ENCODE peak calls at places on chromosomes 2 and 18, in nine cellular contexts. P is mammary epithelial cell, H is HCT116, V is H9, Y is endodermal cell, K is IMR-90, T is Karpas-422, R is astrocyte, M is endothelial cell of umbilical vein. G is an unnamed sample.
A peak's percentile ranks its signal among the peaks of the same experiment; 100 is the strongest.

GRCh38 chr2:20398956-20399567 is 47.8 kb upstream of the RHOB start:
- DNase-seq in M (no peak), Y (no peak), P (peak; percentile 37), K (peak; percentile 68), R (no peak), H (no peak), T (no peak), V (no peak), G (peak; percentile 55)

GRCh38 chr2:218074031-218074430 is 5.0 kb downstream of the RUFY4 start:
- DNase-seq in M (peak; percentile 17), P (no peak), H (peak; percentile 7), V (peak; percentile 74), K (peak; percentile 7), R (no peak), T (peak; percentile 74), Y (peak; percentile 89), G (peak; percentile 25)

GRCh38 chr2:173590278-173590811 is 235.7 kb downstream of the CDCA7 start:
- DNase-seq in H (peak; percentile 96), M (peak; percentile 90), R (peak; percentile 97), K (peak; percentile 98), Y (no peak), P (peak; percentile 99), V (no peak), T (no peak), G (peak; percentile 98)

GRCh38 chr2:102126660-102127059 is 15.9 kb upstream of the IL1R1 start:
- DNase-seq in K (peak; percentile 56), R (peak; percentile 72), T (no peak), V (no peak), H (no peak), P (no peak), Y (no peak), M (no peak), G (no peak)

GRCh38 chr18:48308027-48308635 is 101.1 kb downstream of the ZBTB7C start:
- DNase-seq in K (no peak), M (no peak), V (no peak), T (no peak), R (no peak), P (peak; percentile 81), Y (no peak), H (peak; percentile 6), G (peak; percentile 64)

GRCh38 chr2:102498414-102498813 is 25.4 kb downstream of the SLC9A4 start:
- DNase-seq in Y (no peak), T (no peak), H (no peak), V (no peak), P (no peak), R (no peak), K (no peak), M (no peak), G (no peak)

GRCh38 chr18:9642799-9643445 is 28.6 kb upstream of the PPP4R1 start:
- DNase-seq in M (no peak), H (no peak), P (peak; percentile 73), R (peak; percentile 26), T (peak; percentile 5), K (no peak), Y (peak; percentile 65), V (no peak), G (peak; percentile 35)

GRCh38 chr2:217277646-217278048 is 417.8 kb upstream of the TNP1 start:
- DNase-seq in H (no peak), K (peak; percentile 100), P (peak; percentile 92), R (peak; percentile 98), T (no peak), V (no peak), Y (no peak), M (peak; percentile 87), G (peak; percentile 96)

GRCh38 chr2:127143851-127144782 is 37.2 kb upstream of the BIN1 start:
- DNase-seq in M (peak; percentile 32), R (peak; percentile 61), Y (no peak), H (peak; percentile 12), P (peak; percentile 16), T (no peak), V (no peak), K (peak; percentile 49), G (no peak)

GRCh38 chr2:197517150-197517549 is 1.3 kb downstream of the MOB4 start:
- DNase-seq in K (no peak), M (no peak), R (no peak), H (no peak), V (no peak), T (no peak), P (no peak), Y (no peak), G (no peak)

GRCh38 chr2:240350696-240351087 is 84.8 kb upstream of the GPC1 start:
- DNase-seq in Y (no peak), V (no peak), K (no peak), P (no peak), M (no peak), R (no peak), H (no peak), T (no peak), G (no peak)

GRCh38 chr2:121196849-121197155 is 88.2 kb downstream of the TFCP2L1 start:
- DNase-seq in R (no peak), P (no peak), M (no peak), T (no peak), V (no peak), K (no peak), Y (no peak), H (no peak), G (no peak)

GRCh38 chr2:148022351-148022750 is 1.5 kb downstream of the MBD5 start:
- DNase-seq in H (no peak), V (no peak), R (no peak), P (no peak), Y (no peak), T (peak; percentile 46), K (no peak), M (peak; percentile 18), G (no peak)

GRCh38 chr18:62637807-62638687 is 77.3 kb upstream of the PHLPP1 start:
- DNase-seq in T (peak; percentile 83), K (peak; percentile 6), H (peak; percentile 44), R (no peak), P (peak; percentile 9), Y (peak; percentile 88), M (peak; percentile 18), V (peak; percentile 66), G (peak; percentile 64)

GRCh38 chr2:234326694-234327093 is 170.2 kb downstream of the ARL4C start:
- DNase-seq in T (no peak), M (no peak), H (no peak), V (no peak), R (no peak), P (peak; percentile 21), Y (no peak), K (no peak), G (no peak)

DNA sequence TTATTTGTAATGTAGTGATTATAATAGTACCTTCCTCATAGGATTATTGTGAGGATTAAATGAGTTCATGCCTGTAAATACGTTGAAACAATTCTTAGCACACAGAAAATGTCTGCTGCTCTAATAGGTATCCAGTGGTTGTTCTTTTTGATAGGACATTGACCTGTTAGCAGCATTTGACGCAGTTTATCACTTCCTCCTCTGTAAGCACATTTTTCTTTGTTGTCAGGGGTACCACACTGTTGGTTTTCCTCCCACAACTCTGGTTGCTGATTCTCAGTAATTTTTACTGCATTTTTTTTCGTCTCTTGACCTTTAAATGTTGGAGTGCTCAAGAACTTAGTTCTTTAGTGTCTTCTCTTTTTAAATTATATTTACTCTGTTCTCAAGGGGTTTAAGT is 15.4 kb downstream of the PPM1B start:
- DNase-seq in R (no peak), H (no peak), T (no peak), P (no peak), Y (no peak), K (no peak), V (no peak), M (no peak), G (no peak)
- H3K9ac ChIP-seq in R (no peak overlapping the region), H (no peak overlapping the region), T (no peak overlapping the region), P (no peak overlapping the region), Y (no peak overlapping the region), K (no peak overlapping the region), V (no peak overlapping the region), M (no peak overlapping the region), G (no peak overlapping the region)

DNA sequence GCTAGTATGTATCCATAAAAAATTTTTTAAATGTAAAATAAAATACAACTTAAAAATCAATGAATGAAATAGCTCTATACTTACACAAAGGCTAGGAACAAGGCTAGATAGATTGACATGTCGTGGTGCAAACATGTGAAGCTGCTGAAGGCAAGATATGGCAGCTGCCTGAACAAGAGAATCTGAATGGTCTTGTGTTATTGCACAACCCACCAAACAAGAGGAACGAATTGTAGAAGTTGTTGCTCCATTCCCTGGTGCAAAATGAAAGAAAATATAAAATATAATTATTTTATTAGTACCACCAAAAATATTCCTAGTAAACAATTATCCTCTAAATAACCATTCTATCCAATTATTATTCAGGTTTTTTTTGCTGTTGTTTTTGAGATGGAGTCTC is 46.4 kb downstream of the HEATR5B start:
- DNase-seq in T (no peak), Y (no peak), M (no peak), K (no peak), R (no peak), H (no peak), P (no peak), V (no peak), G (no peak)
- H3K9ac ChIP-seq in T (no peak overlapping the region), Y (no peak overlapping the region), M (no peak overlapping the region), K (no peak overlapping the region), R (no peak overlapping the region), H (no peak overlapping the region), P (no peak overlapping the region), V (no peak overlapping the region), G (no peak overlapping the region)

GRCh38 chr2:226905718-226906438 is 70.0 kb downstream of the RHBDD1 start:
- DNase-seq in R (no peak), H (no peak), T (peak; percentile 53), P (no peak), Y (no peak), K (no peak), V (no peak), M (no peak), G (no peak)

GRCh38 chr2:226903179-226903578 is 67.3 kb downstream of the RHBDD1 start:
- DNase-seq in M (no peak), T (no peak), Y (no peak), H (no peak), P (peak; percentile 75), K (peak; percentile 93), R (peak; percentile 82), V (no peak), G (peak; percentile 77)

GRCh38 chr2:226909131-226909530 is 73.3 kb downstream of the RHBDD1 start:
- DNase-seq in P (no peak), M (no peak), H (no peak), K (peak; percentile 50), T (no peak), R (no peak), Y (no peak), V (no peak), G (no peak)

GRCh38 chr2:226904592-226904991 is 68.7 kb downstream of the RHBDD1 start:
- DNase-seq in Y (no peak), T (no peak), V (no peak), R (no peak), P (no peak), M (no peak), K (no peak), H (no peak), G (no peak)

DNA sequence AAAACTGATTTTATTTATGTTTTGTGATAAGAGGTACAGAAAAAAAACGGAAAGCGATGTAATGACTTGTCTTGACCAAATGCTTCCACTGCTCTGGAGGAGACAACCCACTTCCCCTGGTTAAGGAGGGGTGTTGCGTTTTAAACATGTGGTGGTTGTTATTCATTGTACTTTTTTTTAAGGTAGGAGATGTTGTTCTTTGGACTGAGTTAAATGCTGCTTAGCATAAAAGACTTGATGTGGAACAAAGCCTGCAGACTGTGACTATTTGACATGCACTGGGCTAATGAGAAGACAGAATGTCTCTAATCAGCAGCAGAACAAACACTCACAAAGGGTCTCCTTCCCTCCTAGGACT is 70.6 kb downstream of the RHBDD1 start:
- DNase-seq in R (no peak), M (no peak), P (no peak), V (no peak), Y (no peak), T (no peak), K (no peak), H (no peak), G (no peak)
- H3K9ac ChIP-seq in R (no peak overlapping the region), M (no peak overlapping the region), P (no peak overlapping the region), V (no peak overlapping the region), Y (no peak overlapping the region), T (peak overlapping the region; percentile 1), K (no peak overlapping the region), H (no peak overlapping the region), G (no peak overlapping the region)

GRCh38 chr18:37577051-37577611 is 11.5 kb upstream of the CELF4 start:
- DNase-seq in K (no peak), P (no peak), Y (peak; percentile 92), V (peak; percentile 93), H (no peak), T (no peak), R (no peak), M (no peak), G (no peak)
- H3K9ac ChIP-seq in K (no peak overlapping the region), P (no peak overlapping the region), Y (no peak overlapping the region), V (no peak overlapping the region), H (no peak overlapping the region), T (no peak overlapping the region), R (no peak overlapping the region), M (no peak overlapping the region), G (no peak overlapping the region)